ENCODE peak calls at places on chromosomes 7 and 10, in eight cellular contexts. N is fibroblast of lung, W is HCT116, E is BE2C, H is HL-60, M is body of pancreas, U is IMR-90, S is PC-3. Y is an unnamed sample. For H3K27me3, the result is how much of the 10 kb centered on the place peaks cover.

GRCh38 chr7:151351967-151352366 is 10.4 kb downstream of the NUB1 start:
- DNase-seq in W (no peak), M (no peak), H (peak), E (no peak), U (no peak), S (no peak), N (no peak), Y (no peak)

GRCh38 chr10:5618829-5619228 is 47.6 kb downstream of the ASB13 start:
- DNase-seq in M (no peak), U (no peak), H (no peak), N (peak), E (no peak), W (no peak), S (no peak), Y (no peak)

GRCh38 chr7:11779864-11780263 is 52.1 kb downstream of the THSD7A start:
- DNase-seq in H (no peak), M (no peak), U (no peak), S (no peak), W (no peak), N (no peak), E (peak), Y (no peak)

GRCh38 chr7:14449291-14449690 is 453.3 kb downstream of the DGKB start:
- DNase-seq in S (no peak), E (no peak), M (no peak), U (no peak), W (no peak), N (no peak), H (no peak), Y (no peak)

GRCh38 chr10:132113206-132113605 is 47.5 kb downstream of the JAKMIP3 start:
- DNase-seq in U (no peak), N (no peak), H (no peak), S (no peak), W (no peak), E (no peak), M (no peak), Y (no peak)

GRCh38 chr7:106542550-106543220 is 118.3 kb downstream of the CCDC71L start:
- DNase-seq in H (peak), E (peak), M (peak), W (peak), U (peak), S (peak), N (peak), Y (peak)

GRCh38 chr10:113187066-113187777 is 237.2 kb downstream of the TCF7L2 start:
- DNase-seq in M (peak), E (peak), S (no peak), H (no peak), W (no peak), N (peak), U (no peak), Y (no peak)

GRCh38 chr10:20302033-20302432 is 485.8 kb downstream of the PLXDC2 start:
- DNase-seq in S (peak), U (no peak), W (no peak), N (no peak), M (no peak), H (no peak), E (no peak), Y (no peak)

GRCh38 chr10:69902835-69903535 is 101.3 kb downstream of the COL13A1 start:
- DNase-seq in H (no peak), E (no peak), M (peak), U (no peak), S (peak), N (no peak), W (no peak), Y (no peak)

GRCh38 chr10:2897619-2898508 is 169.5 kb upstream of the PFKP start:
- DNase-seq in E (no peak), W (no peak), U (no peak), S (peak), M (no peak), H (no peak), N (no peak), Y (no peak)

GRCh38 chr7:43394441-43395130 is 188.3 kb upstream of the STK17A start:
- DNase-seq in S (peak), M (no peak), H (no peak), N (peak), U (no peak), W (no peak), E (no peak), Y (no peak)

GRCh38 chr10:2761311-2761710 is 306.0 kb upstream of the PFKP start:
- DNase-seq in H (no peak), U (no peak), S (no peak), E (no peak), W (no peak), M (no peak), N (no peak), Y (no peak)

DNA sequence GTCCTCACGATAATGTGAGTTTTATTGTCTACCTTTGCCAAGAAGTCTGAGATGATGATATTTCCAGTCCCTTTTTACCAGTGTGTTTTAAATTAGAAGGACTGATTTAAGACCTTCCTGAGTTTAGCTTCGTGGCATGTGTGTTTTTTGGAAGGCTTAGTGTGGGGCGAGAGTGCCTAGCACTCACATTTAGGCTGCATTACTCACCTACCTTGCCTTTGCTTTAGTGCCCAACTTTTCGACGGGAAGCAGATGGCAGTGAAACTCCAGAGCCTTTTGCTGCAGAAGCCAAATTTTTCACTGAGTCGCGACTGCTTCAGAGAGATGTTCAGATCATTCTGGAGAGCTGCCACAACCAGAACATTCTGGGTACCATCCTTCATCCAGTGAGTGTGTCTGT is 50.9 kb downstream of the SND1 start:
- DNase-seq in U (no peak), W (no peak), M (no peak), H (no peak), E (no peak), S (no peak), N (no peak), Y (no peak)
- H3K27me3 ChIP-seq in U (under half), W (under half), M (under half), H (under half), E (under half), S (under half), N (under half), Y (under half)

DNA sequence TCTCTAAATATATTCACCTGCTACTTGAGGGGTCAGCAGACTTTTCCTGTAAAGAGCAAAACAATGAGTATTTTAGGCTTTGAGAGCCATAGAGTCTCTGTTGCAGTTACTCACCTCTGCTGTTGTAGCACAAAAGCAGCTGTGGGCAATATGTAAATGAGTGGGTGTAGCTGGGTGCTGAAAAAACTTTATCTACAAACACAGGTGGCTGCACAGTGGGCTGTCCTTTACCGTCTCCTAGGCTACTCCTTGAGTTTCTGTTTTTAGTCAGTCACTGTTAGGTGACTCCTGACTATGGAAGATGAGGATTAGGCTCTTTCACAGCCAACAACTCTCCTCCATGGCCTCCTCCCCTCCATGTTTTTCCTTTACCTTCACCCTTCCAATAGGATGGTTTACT is 286.1 kb upstream of the C7orf33 start:
- DNase-seq in M (no peak), U (no peak), W (no peak), E (no peak), H (no peak), S (no peak), N (no peak), Y (no peak)
- TF ChIP-seq CTCF in M (no peak), U (no peak), W (no peak), E (no peak), H (no peak), S (no peak), N (no peak), Y (no peak)

DNA sequence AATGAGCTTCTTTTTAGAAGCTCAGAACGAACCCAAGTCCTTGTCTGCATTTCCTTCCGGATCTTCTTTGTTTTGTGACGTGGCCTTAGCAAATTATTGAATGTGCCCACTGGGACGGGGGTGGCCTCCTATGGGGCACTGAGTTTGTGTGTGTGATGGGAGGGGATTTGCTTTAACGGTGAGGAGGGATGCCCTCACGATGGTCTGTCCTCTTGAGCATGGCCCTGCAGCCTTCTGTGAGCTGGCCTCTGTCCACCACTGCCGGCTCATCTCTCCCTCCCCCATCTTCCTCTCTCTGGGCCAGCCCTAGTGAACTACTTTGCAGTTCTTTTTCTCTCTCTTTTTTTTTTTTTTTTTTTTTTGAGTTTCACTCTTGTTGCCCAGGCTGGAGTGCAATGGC is 62.9 kb upstream of the MKRN1 start:
- DNase-seq in N (peak), H (no peak), W (no peak), M (peak), U (peak), E (no peak), S (peak), Y (no peak)
- H3K4me3 ChIP-seq in N (peak), H (no peak), W (peak), M (no peak), U (no peak), E (no peak), S (peak), Y (no peak)

GRCh38 chr7:156004265-156005201 is 192.3 kb upstream of the SHH start:
- DNase-seq in W (no peak), U (no peak), M (no peak), S (no peak), E (no peak), N (no peak), H (no peak), Y (no peak)

GRCh38 chr7:156003220-156004162 is 191.2 kb upstream of the SHH start:
- DNase-seq in W (no peak), S (no peak), U (no peak), M (no peak), E (no peak), N (no peak), H (no peak), Y (no peak)

GRCh38 chr7:156000601-156001396 is 188.5 kb upstream of the SHH start:
- DNase-seq in H (no peak), U (no peak), S (peak), M (no peak), N (no peak), E (no peak), W (no peak), Y (no peak)

GRCh38 chr7:156001496-156002260 is 189.4 kb upstream of the SHH start:
- DNase-seq in M (no peak), N (no peak), H (no peak), U (no peak), W (no peak), E (no peak), S (no peak), Y (no peak)

GRCh38 chr7:156002362-156003001 is 190.2 kb upstream of the SHH start:
- DNase-seq in H (no peak), N (no peak), E (no peak), W (no peak), S (no peak), U (no peak), M (no peak), Y (no peak)
- H3K27me3 ChIP-seq in H (under half), N (under half), E (under half), W (under half), S (under half), U (under half), M (under half), Y (under half)

GRCh38 chr10:91220954-91221696 is 662 bp downstream of the PCGF5 start:
- DNase-seq in H (peak), N (peak), M (peak), S (peak), E (peak), U (peak), W (no peak), Y (no peak)
- TF ChIP-seq CTCF in H (no peak), N (no peak), M (no peak), S (no peak), E (no peak), U (no peak), W (no peak), Y (no peak)

Y was measured in BJ.